ENCODE peak calls at places on chromosomes 16 and 17, in six cellular contexts. G is GM10248; W is HFFc6; S is epithelial cell of esophagus; H is activated CD8-positive, alpha-beta T cell treated with anti-CD3 and anti-CD28 coated beads for 36 hours; Y is OCI-LY7. F is an unnamed sample.

GRCh38 chr17:59332890-59333377 is 1.5 kb downstream of the YPEL2 start:
- DNase-seq in W (no peak), S (peak; percentile 32), Y (no peak), H (peak; percentile 20), G (no peak), F (no peak)

GRCh38 chr17:41959336-41960095 is 7.1 kb upstream of the CNP start:
- DNase-seq in S (peak; percentile 59), W (peak; percentile 54), G (no peak), Y (peak; percentile 61), H (peak; percentile 24), F (no peak)

GRCh38 chr17:50112694-50113093 is 17.3 kb downstream of the SAMD14 start:
- DNase-seq in W (no peak), H (no peak), G (no peak), Y (no peak), S (no peak), F (no peak)

GRCh38 chr17:38731526-38732294 is 1.6 kb downstream of the CISD3 start:
- DNase-seq in H (no peak), Y (no peak), G (no peak), W (no peak), S (no peak), F (no peak)

GRCh38 chr16:57007530-57007929 is 18.2 kb downstream of the NLRC5 start:
- DNase-seq in W (no peak), S (no peak), G (no peak), H (no peak), Y (no peak), F (no peak)

GRCh38 chr16:57667526-57668258 is 414 bp upstream of the ADGRG3 start:
- DNase-seq in S (no peak), Y (no peak), H (no peak), G (no peak), W (no peak), F (no peak)

GRCh38 chr16:25256821-25257503 is 683 bp downstream of the ZKSCAN2 start:
- DNase-seq in Y (peak; percentile 34), W (no peak), G (no peak), S (peak; percentile 10), H (peak; percentile 32), F (no peak)

GRCh38 chr17:56592487-56593072 is 919 bp upstream of the NOG start:
- DNase-seq in H (peak; percentile 70), S (peak; percentile 39), G (peak; percentile 86), Y (peak; percentile 44), W (peak; percentile 45), F (peak; percentile 75)

GRCh38 chr17:7987112-7987893 is 15.1 kb upstream of the GUCY2D start:
- DNase-seq in H (no peak), G (no peak), S (peak; percentile 26), W (no peak), Y (no peak), F (no peak)

DNA sequence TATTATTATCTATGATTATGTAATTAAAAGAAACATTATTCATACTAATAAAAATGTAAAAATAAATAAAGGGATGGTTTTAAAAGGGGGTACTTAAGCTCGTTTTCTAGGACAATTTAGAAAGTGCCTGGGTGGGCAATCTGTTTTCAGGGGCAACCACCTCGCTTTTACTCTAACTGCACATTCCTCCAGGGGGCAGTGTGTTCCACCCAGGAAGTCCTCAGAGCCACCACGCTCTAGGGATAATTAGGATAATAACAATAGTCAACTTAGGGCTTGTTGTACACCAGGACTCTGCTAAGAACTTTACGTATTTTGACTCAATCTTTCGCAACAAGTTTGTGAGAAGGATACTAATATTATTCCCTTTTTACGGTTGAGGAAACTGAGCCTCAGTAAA is 396.7 kb upstream of the MAF start:
- DNase-seq in S (peak; percentile 47), H (peak; percentile 33), G (no peak), W (peak; percentile 17), Y (peak; percentile 10), F (no peak)
- TF ChIP-seq CTCF in S (peak; percentile 45), H (peak; percentile 41), G (peak; percentile 8), W (peak; percentile 87), Y (peak; percentile 71), F (no peak)

DNA sequence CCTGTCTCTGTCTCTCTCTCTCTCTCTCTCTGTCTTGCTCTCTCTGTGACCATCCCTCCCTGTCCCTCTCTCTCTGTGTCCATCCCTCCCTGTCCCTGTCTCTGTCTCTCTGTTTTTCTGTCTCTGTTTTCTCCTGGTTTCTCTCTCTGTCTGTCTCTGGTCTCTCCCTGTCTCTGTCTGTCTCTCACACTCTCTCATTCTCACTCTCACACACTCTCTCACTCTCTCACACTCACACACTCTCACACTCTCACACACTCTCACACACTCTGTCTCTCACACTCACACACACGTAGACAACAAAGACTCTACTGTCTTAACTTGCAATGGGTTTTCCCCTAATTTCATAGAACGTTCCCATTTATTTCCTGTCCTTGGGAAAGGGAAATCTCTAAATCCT is 299.5 kb downstream of the FOXL1 start:
- DNase-seq in H (no peak), W (no peak), S (no peak), Y (no peak), G (no peak), F (no peak)
- TF ChIP-seq CTCF in H (no peak), W (no peak), S (no peak), Y (no peak), G (no peak), F (no peak)

GRCh38 chr17:30493802-30494201 is 16.6 kb downstream of the GOSR1 start:
- DNase-seq in H (no peak), Y (no peak), G (no peak), W (no peak), S (no peak), F (no peak)
- TF ChIP-seq CTCF in H (no peak), Y (no peak), G (no peak), W (no peak), S (no peak), F (no peak)

DNA sequence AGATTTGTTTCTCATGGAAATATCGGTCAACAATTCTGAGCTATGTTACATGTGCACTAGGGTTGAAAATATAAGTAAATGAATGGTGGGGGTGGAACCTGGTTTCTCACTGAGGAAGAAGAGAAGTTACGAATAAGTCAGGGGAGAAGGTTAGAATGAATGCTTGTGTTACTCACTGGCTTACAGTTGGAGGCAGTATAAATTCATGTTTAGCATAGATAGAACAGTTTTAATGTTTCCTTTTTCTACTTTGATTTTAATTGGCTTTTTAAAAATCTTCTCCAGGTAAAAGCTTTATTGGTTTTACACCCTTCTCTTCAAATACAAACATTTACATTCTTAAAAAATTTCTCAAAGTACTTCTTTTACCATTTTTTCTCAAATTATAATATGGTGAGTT is 1113.7 kb downstream of the CDH11 start:
- DNase-seq in W (no peak), G (no peak), S (no peak), H (no peak), Y (no peak), F (no peak)
- TF ChIP-seq CTCF in W (no peak), G (no peak), S (no peak), H (no peak), Y (peak; percentile 55), F (no peak)

GRCh38 chr16:11972128-11972527 is 4.4 kb upstream of the SNX29 start:
- DNase-seq in S (no peak), H (no peak), G (no peak), W (no peak), Y (no peak), F (no peak)
- TF ChIP-seq CTCF in S (peak; percentile 6), H (no peak), G (no peak), W (peak; percentile 38), Y (peak; percentile 53), F (no peak)